ENCODE peak calls at places on chromosomes 4 and X, in five cellular contexts. E is sigmoid colon; J is CD4-positive, alpha-beta T cell; Q is ovary; X is body of pancreas. M is an unnamed sample.

GRCh38 chrX:68183612-68184214 is 249.6 kb downstream of the OPHN1 start:
- DNase-seq in E (no peak), J (no peak), Q (no peak), X (no peak), M (no peak)

GRCh38 chr4:30262379-30262778 is 457.8 kb upstream of the PCDH7 start:
- DNase-seq in E (no peak), J (no peak), Q (no peak), X (no peak), M (no peak)

GRCh38 chr4:113394730-113395530 is 345.5 kb downstream of the ANK2 start:
- DNase-seq in E (peak), J (peak), Q (peak), X (peak), M (peak)

GRCh38 chrX:30278365-30278764 is 30.8 kb downstream of the NR0B1 start:
- DNase-seq in E (no peak), J (no peak), Q (peak), X (no peak), M (no peak)

GRCh38 chr4:138269175-138269574 is 27.0 kb upstream of the SLC7A11 start:
- DNase-seq in E (no peak), J (no peak), Q (no peak), X (no peak), M (no peak)

GRCh38 chr4:7839856-7840255 is 99.8 kb downstream of the AFAP1 start:
- DNase-seq in E (peak), J (no peak), Q (no peak), X (no peak), M (no peak)

GRCh38 chrX:110056419-110056818 is 53.5 kb downstream of the TMEM164 start:
- DNase-seq in E (no peak), J (no peak), Q (no peak), X (no peak), M (no peak)

GRCh38 chr4:152382057-152382785 is 153.7 kb downstream of the FBXW7 start:
- DNase-seq in E (no peak), J (no peak), Q (no peak), X (peak), M (no peak)

GRCh38 chr4:186137193-186137792 is 32.8 kb downstream of the FAM149A start:
- DNase-seq in E (no peak), J (no peak), Q (no peak), X (peak), M (no peak)

GRCh38 chrX:123425904-123426303 is 241.8 kb downstream of the GRIA3 start:
- DNase-seq in E (no peak), J (no peak), Q (peak), X (no peak), M (no peak)

DNA sequence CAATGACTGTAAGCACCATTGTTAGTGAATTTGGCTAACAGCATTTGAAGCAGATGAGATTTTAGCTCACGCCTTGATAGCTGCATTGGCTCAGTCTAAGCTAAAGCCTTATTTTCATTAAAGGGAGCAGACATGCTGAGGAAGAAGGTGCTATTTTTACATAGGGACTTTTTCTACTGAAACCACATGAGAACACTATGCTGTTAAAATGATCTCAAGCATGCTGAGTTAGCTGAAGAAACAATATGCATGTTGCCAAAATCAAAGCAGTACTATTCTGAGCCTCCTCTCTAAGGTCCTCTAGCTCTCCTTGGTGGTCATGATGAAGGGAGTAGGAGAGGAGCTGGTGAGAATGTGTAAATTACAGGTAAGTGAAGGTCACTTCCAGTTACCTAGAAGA is 134.4 kb upstream of the JADE1 start:
- DNase-seq in E (no peak), J (no peak), Q (no peak), X (no peak), M (no peak)
- TF ChIP-seq CTCF in E (no peak), J (no peak), Q (no peak), X (no peak), M (no peak)

GRCh38 chrX:80578518-80579105 is 158.4 kb downstream of the TENT5D start:
- DNase-seq in E (no peak), J (no peak), Q (no peak), X (no peak), M (no peak)
- TF ChIP-seq CTCF in E (peak), J (no peak), Q (no peak), X (peak), M (no peak)

GRCh38 chr4:160180206-160180605 is 1077.3 kb downstream of the RAPGEF2 start:
- DNase-seq in E (no peak), J (no peak), Q (no peak), X (no peak), M (no peak)

DNA sequence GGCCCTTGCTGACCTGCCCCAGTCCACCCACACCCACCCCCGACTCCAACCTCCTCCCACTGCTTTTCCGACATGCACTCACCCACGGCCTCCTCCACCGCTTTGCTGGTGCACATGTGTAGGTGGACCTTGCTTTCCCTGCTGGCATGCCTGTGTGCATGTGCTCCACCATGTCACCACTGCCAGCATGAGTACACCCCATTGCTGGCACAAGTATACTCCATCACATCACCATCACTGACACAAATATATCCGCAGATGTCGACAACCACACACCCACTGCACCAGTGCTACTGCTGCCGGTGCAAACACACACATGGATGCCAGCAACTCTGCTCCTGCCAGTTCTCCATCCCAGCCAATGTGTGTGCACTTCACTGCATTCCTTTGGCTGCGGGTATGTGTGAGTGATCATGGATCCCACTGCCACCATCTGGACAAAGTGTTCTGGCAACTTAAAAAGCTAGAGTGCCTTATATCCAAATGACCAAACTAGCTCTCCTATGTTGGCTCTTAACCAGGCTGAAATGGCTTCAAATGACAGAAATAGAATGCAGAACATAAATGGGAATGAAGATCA is 1072.3 kb downstream of the RAPGEF2 start:
- DNase-seq in E (no peak), J (no peak), Q (no peak), X (no peak), M (no peak)
- TF ChIP-seq CTCF in E (no peak), J (no peak), Q (no peak), X (no peak), M (no peak)

GRCh38 chr4:38166082-38166481 is 205.9 kb downstream of the PTTG2 start:
- DNase-seq in E (no peak), J (no peak), Q (no peak), X (no peak), M (no peak)

GRCh38 chr4:38170380-38170779 is 210.2 kb downstream of the PTTG2 start:
- DNase-seq in E (no peak), J (no peak), Q (no peak), X (no peak), M (no peak)

GRCh38 chr4:38170800-38171199 is 210.6 kb downstream of the PTTG2 start:
- DNase-seq in E (no peak), J (no peak), Q (no peak), X (no peak), M (no peak)

GRCh38 chr4:38166768-38167167 is 206.6 kb downstream of the PTTG2 start:
- DNase-seq in E (no peak), J (no peak), Q (no peak), X (no peak), M (no peak)

DNA sequence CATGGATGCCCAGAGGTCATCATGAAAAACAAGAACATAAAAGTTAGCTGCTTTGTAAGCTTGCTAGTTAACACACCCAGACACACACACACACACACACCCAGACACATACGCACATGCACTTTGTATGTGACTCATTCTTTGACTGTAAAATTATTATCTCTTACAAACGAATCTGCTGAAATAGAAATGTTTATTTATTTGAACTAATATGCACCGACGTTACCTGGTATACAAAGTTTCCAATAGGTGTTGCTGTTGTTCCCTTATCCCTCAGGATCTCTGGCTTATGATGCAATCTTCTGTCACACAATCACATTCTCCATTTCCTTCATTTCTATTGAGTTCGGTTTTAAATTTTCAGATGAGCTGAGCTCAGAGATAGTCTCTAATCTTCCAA is 209.3 kb downstream of the PTTG2 start:
- DNase-seq in E (no peak), J (no peak), Q (no peak), X (no peak), M (no peak)
- TF ChIP-seq CTCF in E (no peak), J (no peak), Q (no peak), X (no peak), M (no peak)

DNA sequence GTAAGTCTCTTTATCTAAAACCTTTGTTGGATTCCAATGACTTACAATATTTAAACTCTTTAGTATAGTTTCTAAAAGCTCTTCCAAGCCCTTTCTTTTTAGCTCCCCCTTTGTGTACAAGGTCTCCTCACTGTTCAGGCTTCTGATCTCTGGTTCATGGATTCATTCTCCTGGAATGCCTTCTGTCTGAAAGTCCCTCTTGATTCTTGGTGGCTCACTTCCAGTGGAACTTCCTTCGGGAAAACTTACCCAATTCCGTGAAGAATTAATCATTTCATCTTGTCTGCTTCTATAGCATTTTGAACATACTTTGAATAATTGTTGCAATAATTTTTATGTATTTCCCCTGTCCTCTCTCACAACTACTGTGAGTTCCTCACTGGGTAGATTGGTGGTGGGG is 3.6 kb downstream of the ARHGAP24 start:
- DNase-seq in E (no peak), J (no peak), Q (no peak), X (no peak), M (no peak)
- TF ChIP-seq CTCF in E (no peak), J (no peak), Q (no peak), X (no peak), M (no peak)

GRCh38 chrX:18166068-18166467 is 54.6 kb downstream of the BEND2 start:
- DNase-seq in E (no peak), J (no peak), Q (no peak), X (no peak), M (no peak)

GRCh38 chrX:18158963-18159362 is 61.7 kb downstream of the BEND2 start:
- DNase-seq in E (no peak), J (no peak), Q (no peak), X (no peak), M (no peak)

GRCh38 chrX:18160369-18160768 is 60.3 kb downstream of the BEND2 start:
- DNase-seq in E (no peak), J (no peak), Q (no peak), X (no peak), M (peak)
- TF ChIP-seq CTCF in E (no peak), J (no peak), Q (no peak), X (no peak), M (no peak)

GRCh38 chrX:2703991-2704369 is 12.9 kb downstream of the CD99 start:
- DNase-seq in E (no peak), J (no peak), Q (no peak), X (no peak), M (peak)
- TF ChIP-seq CTCF in E (peak), J (no peak), Q (no peak), X (no peak), M (peak)

GRCh38 chrX:47809065-47809788 is 27.5 kb upstream of the ZNF81 start:
- DNase-seq in E (no peak), J (no peak), Q (no peak), X (no peak), M (no peak)

GRCh38 chrX:47817897-47818296 is 18.8 kb upstream of the ZNF81 start:
- DNase-seq in E (no peak), J (no peak), Q (no peak), X (no peak), M (no peak)

GRCh38 chrX:47817421-47817820 is 19.3 kb upstream of the ZNF81 start:
- DNase-seq in E (no peak), J (no peak), Q (no peak), X (no peak), M (no peak)

GRCh38 chrX:47815901-47816845 is 20.5 kb upstream of the ZNF81 start:
- DNase-seq in E (no peak), J (no peak), Q (no peak), X (no peak), M (no peak)

GRCh38 chrX:47814853-47815252 is 21.8 kb upstream of the ZNF81 start:
- DNase-seq in E (no peak), J (no peak), Q (no peak), X (no peak), M (peak)
- TF ChIP-seq CTCF in E (no peak), J (no peak), Q (no peak), X (no peak), M (no peak)

DNA sequence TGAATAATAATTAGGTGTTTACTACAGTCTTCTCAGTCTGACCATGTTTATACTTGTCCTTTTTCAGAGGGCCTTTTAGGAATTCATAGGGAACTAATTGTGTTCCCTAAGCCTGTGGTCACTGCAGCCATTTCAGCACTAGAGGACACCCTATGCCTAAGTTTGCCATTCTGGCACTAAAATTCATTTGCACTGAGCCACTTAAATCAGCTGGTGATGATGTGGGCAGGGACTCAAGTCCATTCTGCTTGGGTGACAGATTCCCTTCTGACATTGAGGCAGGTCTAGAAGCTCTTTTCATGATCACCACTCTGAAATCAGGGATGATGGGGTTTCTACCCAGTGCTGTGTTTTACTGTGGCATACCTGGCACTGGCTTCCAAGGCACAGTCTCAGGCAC is 1178.9 kb upstream of the DIAPH2 start:
- DNase-seq in E (no peak), J (no peak), Q (no peak), X (no peak), M (no peak)
- TF ChIP-seq CTCF in E (no peak), J (no peak), Q (no peak), X (no peak), M (no peak)

DNA sequence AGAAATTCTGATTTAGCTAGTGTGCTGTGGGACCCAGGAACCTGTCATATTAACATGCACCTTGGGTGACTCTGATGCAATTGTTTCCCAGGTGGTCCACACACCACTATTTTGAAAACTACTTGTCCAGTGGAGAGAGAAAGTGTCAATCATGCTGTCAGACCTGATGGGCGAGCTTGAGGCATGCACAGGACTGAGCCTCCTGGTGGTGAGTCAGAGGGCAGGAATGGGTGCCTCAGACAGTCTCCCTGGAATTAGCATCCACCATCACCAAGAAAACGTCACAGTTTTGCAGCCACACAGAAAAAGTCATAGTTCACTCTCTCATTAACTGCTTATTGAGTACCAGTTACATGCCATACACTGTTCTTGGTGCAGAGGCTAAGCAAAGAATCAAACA is 181.8 kb upstream of the MAOA start:
- DNase-seq in E (no peak), J (no peak), Q (no peak), X (no peak), M (no peak)
- TF ChIP-seq CTCF in E (no peak), J (no peak), Q (no peak), X (no peak), M (no peak)